ENCODE peak calls at places on chromosomes 5 and 9, in ten cellular contexts. X is keratinocyte, Y is mesothelial cell of epicardium, Q is hepatocyte, M is fibroblast of villous mesenchyme, S is IMR-90, C is HL-60, H is astrocyte of the spinal cord, P is fibroblast of the aortic adventitia, D is MCF 10A. A is an unnamed sample.

GRCh38 chr5:143014017-143014651 is 244.0 kb downstream of the ARHGAP26 start:
- DNase-seq in S (no peak), P (no peak), H (no peak), X (no peak), Q (no peak), Y (no peak), C (no peak), M (peak), D (peak), A (no peak)

GRCh38 chr5:41176952-41177351 is 36.4 kb downstream of the C6 start:
- DNase-seq in Y (no peak), X (no peak), P (peak), D (peak), H (no peak), C (no peak), M (peak), S (peak), Q (no peak), A (no peak)

GRCh38 chr5:143636951-143637528 is 174.9 kb upstream of the HMHB1 start:
- DNase-seq in D (no peak), C (no peak), S (peak), X (no peak), Y (no peak), P (peak), M (peak), Q (no peak), H (peak), A (no peak)

GRCh38 chr9:19456996-19457693 is 48.3 kb downstream of the ACER2 start:
- DNase-seq in C (peak), Q (peak), D (peak), S (peak), Y (peak), M (peak), H (peak), X (peak), P (peak), A (peak)

GRCh38 chr9:1673300-1673699 is 341.8 kb upstream of the SMARCA2 start:
- DNase-seq in P (no peak), Q (no peak), Y (no peak), D (no peak), X (no peak), C (no peak), S (no peak), H (no peak), M (no peak), A (no peak)

GRCh38 chr5:31845351-31845750 is 206.4 kb downstream of the PDZD2 start:
- DNase-seq in S (no peak), D (no peak), M (peak), H (peak), X (no peak), Q (no peak), P (no peak), Y (no peak), C (no peak), A (no peak)

GRCh38 chr9:83649515-83649914 is 26.6 kb downstream of the IDNK start:
- DNase-seq in M (no peak), X (no peak), D (no peak), S (no peak), H (no peak), P (no peak), Y (no peak), Q (no peak), C (no peak), A (no peak)

GRCh38 chr5:138468133-138468965 is 3.1 kb downstream of the EGR1 start:
- DNase-seq in Y (no peak), P (peak), H (peak), C (no peak), S (peak), X (no peak), Q (peak), D (no peak), M (peak), A (no peak)

GRCh38 chr5:80245986-80246781 is 9.7 kb downstream of the SERINC5 start:
- DNase-seq in Q (no peak), P (peak), X (no peak), M (peak), C (no peak), H (peak), S (peak), Y (no peak), D (no peak), A (no peak)

GRCh38 chr9:136607334-136607919 is 55.3 kb upstream of the EGFL7 start:
- DNase-seq in P (no peak), S (no peak), H (no peak), C (no peak), Y (no peak), D (no peak), M (no peak), X (no peak), Q (no peak), A (no peak)

GRCh38 chr9:112296929-112297328 is 36.5 kb downstream of the PTBP3 start:
- DNase-seq in S (no peak), Q (no peak), P (no peak), C (no peak), X (no peak), M (no peak), Y (no peak), D (no peak), H (no peak), A (no peak)

GRCh38 chr9:73073337-73074175 is 78.1 kb upstream of the ANXA1 start:
- DNase-seq in M (peak), H (peak), Q (no peak), Y (no peak), D (no peak), C (no peak), X (no peak), P (no peak), S (no peak), A (no peak)

GRCh38 chr5:116507941-116508655 is 66.5 kb downstream of the SEMA6A start:
- DNase-seq in C (no peak), Q (no peak), M (no peak), P (no peak), D (no peak), Y (no peak), H (no peak), S (no peak), X (no peak), A (no peak)

GRCh38 chr9:124392254-124392653 is 23.0 kb downstream of the PSMB7 start:
- DNase-seq in X (no peak), P (no peak), Y (no peak), H (no peak), Q (no peak), S (no peak), D (peak), M (no peak), C (peak), A (no peak)

GRCh38 chr9:124394167-124394566 is 21.1 kb downstream of the PSMB7 start:
- DNase-seq in C (no peak), H (no peak), D (no peak), Q (no peak), Y (no peak), X (no peak), S (peak), P (no peak), M (no peak), A (no peak)

GRCh38 chr9:124395826-124396225 is 19.4 kb downstream of the PSMB7 start:
- DNase-seq in M (no peak), S (peak), X (no peak), D (no peak), H (no peak), C (no peak), Q (no peak), P (no peak), Y (no peak), A (no peak)

GRCh38 chr9:124392855-124393460 is 22.3 kb downstream of the PSMB7 start:
- DNase-seq in Q (no peak), M (peak), Y (no peak), C (no peak), P (peak), H (peak), D (peak), X (peak), S (peak), A (no peak)

GRCh38 chr9:124394596-124394995 is 20.6 kb downstream of the PSMB7 start:
- DNase-seq in Q (no peak), H (no peak), C (no peak), D (no peak), X (no peak), Y (no peak), M (no peak), P (no peak), S (no peak), A (no peak)
- TF ChIP-seq CTCF in Q (peak), H (no peak), C (no peak), D (no peak), X (no peak), Y (no peak), M (no peak), P (no peak), S (peak), A (no peak)

DNA sequence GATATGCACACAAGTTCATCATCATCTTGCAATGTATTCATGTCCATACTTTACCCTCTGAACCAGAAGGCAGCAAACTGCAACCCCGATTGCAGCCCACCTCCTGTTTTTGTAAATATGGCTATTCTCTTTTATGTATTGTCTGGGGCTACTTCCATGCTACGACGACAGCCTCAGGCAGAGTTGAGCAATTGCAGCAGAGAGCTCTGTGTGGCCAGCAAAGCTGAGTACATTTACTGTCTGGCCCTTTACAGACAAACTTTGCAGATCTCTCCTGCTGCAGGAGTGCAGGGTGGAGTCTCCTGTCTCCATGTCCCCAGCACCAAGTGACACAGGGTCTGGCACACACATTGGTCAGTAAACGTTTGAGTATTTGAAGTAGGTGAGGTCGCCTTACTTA is 27.0 kb downstream of the PRRC2B start:
- DNase-seq in Q (peak), Y (no peak), M (peak), D (peak), H (peak), S (peak), C (no peak), P (peak), X (no peak), A (no peak)
- TF ChIP-seq CTCF in Q (peak), Y (no peak), M (peak), D (no peak), H (peak), S (no peak), C (no peak), P (peak), X (no peak), A (no peak)

DNA sequence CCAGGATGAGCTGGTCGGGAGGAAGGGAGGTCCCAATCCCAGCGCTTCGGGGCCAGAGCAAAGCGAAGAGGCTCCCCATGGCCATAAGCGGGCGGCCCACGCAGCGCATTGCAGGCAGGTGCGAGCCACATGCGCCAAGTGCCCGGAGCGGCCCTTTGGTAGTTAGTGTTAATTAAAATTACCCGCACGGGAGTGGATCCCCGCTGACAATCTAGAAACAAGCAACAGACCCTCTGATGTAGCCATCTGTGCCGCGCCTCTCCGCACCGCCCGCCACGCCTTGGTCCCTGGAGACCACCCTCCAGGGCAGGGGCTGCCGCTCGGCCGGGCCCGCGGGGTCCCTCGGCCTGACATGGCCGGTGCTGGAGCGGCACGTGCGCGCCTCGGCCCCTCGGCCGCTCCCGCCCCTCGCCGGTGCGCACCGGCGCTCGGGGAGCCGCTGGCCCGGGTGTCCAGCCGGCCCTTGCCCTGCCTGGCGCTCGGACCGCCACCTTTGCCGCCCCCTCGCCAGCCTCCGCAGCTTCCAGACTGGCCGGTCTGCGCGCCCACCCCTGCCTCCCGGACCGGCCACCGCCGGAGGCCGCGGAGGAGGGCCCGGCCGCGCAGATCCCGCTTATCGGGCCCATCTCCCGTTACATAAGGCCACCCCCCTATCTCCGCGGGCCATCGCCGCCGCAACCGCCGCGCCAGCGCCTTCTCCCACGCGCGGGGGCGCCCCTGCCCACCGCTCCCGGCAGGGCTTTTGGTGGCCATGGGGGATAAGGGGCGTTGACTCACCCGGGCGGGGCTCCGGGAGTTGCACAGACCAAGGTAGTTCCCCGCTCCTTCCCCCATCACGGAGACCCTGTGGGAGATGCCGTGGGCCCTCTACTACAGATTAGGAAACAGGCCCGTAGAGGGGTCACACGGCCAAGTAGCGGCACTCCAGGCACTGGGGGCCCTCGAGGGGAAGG is 1.9 kb upstream of the IL13 start:
- DNase-seq in X (no peak), S (no peak), Y (no peak), D (no peak), H (peak), P (peak), M (peak), C (no peak), Q (peak), A (peak)
- TF ChIP-seq CTCF in X (no peak), S (peak), Y (no peak), D (no peak), H (peak), P (peak), M (no peak), C (no peak), Q (peak), A (no peak)

DNA sequence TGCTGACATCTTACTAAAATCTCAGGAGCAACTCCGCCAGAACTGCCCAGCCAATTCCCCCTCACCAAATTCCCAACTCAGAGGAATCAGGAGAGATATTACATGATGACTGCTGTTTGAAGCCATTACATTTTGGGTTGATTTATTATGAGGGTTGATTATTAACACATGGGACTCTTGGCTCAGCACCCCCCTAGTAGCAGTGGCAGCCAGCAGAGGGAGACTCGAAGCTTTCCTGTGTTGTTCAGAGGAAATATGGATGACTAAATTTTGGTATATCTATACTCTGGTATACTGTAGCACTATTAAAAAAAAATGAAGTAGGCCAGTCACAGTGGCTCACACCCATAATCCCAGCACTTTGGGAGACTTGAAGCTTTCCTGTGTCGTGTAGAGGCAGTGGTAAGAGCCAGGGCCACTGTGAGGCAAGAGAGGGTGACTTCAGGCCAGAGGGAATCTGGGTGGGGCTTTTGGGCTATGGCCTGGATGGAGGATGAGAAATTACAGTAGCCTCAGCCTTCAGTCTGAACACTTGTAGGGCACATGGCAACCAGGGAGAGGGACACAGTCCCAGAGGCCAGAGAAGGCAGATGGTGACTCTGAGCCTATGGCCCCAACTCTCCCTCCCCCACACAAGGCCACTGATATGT is 111.4 kb downstream of the LHX2 start:
- DNase-seq in H (no peak), D (no peak), M (peak), Y (no peak), C (no peak), S (peak), Q (no peak), X (no peak), P (peak), A (no peak)
- TF ChIP-seq CTCF in H (peak), D (no peak), M (peak), Y (no peak), C (no peak), S (peak), Q (peak), X (no peak), P (peak), A (no peak)

DNA sequence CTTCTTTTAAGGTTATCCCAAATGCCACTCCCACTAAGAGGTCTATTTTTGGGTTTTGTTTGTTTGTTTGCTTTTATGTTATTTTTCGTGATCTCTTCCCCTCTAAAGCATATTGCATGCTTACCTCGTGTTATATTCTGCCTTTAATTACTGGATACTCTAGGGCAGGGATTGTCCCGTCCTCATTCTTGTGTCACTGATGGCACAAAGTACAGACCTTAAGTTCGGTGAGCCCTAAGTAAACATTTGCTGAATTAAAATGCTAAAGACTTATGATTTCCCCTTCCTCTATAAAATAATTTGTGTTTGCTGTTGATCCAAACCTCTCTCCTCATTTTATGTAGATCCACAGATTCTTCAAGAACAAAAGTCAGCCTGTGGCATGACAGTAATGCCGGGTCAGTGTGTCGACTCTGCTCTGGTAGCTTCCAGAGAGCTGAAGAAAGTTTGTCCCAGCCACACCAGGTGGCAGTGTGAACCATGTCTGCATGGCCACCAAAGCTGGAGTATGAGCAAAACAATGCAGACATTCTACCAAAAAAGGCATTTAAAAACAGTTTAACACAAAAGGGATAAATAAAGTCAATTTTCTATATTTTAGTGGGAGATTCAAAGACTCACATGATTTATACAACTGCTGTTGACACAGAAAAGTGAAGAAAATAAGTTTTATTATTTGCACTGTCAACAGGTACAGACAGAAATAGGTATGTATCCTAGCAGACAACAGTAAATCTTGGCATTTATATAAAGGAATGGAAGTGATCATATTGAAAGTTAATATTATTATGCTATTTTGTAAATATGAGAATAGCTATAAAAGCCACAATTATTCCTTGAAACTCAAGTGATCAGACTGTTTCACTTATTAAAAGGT is 17.9 kb upstream of the POC5 start:
- DNase-seq in D (peak), C (no peak), Y (no peak), S (peak), X (no peak), Q (peak), H (peak), M (peak), P (peak), A (no peak)
- TF ChIP-seq CTCF in D (peak), C (no peak), Y (no peak), S (peak), X (peak), Q (peak), H (peak), M (peak), P (peak), A (no peak)

DNA sequence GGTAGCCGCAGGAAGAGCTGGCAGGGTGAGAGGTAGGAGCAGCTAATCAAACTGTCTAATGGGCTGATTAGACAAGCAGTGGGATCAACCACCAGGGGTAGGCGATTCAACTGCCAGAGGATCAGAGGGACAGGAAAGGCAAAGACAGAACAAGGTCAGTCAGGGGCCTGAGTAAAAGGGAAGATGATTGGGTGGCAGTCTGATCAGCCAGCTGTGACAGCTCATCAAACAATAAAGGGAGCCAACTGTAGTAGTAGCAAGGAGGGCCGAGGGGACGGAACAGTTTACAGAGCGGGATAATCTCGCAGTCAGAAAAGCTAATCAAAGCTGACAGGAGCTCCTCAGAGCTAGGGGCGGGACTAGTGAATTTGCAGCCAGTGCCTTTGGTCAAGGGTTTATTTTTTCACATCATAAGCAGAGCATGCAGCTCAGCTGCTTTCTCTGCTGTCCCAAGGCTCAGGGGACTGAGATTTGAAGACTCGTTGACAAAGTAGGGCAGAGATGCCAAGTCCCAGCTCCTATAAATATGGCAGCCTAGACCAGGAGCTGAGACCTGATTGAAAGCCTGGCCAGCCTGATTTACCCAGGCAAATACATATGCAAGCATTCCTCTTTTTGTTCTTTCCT is 418.2 kb downstream of the GABRG2 start:
- DNase-seq in D (no peak), P (no peak), M (no peak), Q (peak), S (no peak), X (no peak), H (no peak), Y (no peak), C (no peak), A (no peak)
- TF ChIP-seq CTCF in D (no peak), P (no peak), M (no peak), Q (no peak), S (no peak), X (no peak), H (no peak), Y (no peak), C (no peak), A (no peak)

GRCh38 chr5:29697786-29698414 is 1495.6 kb upstream of the CDH6 start:
- DNase-seq in C (no peak), P (no peak), H (no peak), S (no peak), D (peak), M (no peak), Q (peak), Y (no peak), X (no peak), A (no peak)
- TF ChIP-seq CTCF in C (peak), P (no peak), H (no peak), S (no peak), D (peak), M (no peak), Q (peak), Y (no peak), X (no peak), A (no peak)

A was measured in activated B cell treated with CpG ODN at 0.5 μM for 24 hours.